ENCODE peak calls at places on chromosomes 2 and 18, in four cellular contexts. One of them, this sample, is unnamed.

GRCh38 chr2:223314831-223315230 is 262.8 kb downstream of the KCNE4 start:
- DNase-seq in SJSA1: no peak
- DNase-seq in body of pancreas: no peak
- DNase-seq in IMR-90: peak; percentile 26
- DNase-seq in this sample: no peak

GRCh38 chr2:197708331-197708730 is 3.2 kb downstream of the MARS2 start:
- DNase-seq in SJSA1: no peak
- DNase-seq in body of pancreas: no peak
- DNase-seq in IMR-90: peak; percentile 80
- DNase-seq in this sample: no peak

GRCh38 chr2:47422560-47422959 is 19.6 kb downstream of the MSH2 start:
- DNase-seq in SJSA1: peak; percentile 11
- DNase-seq in body of pancreas: no peak
- DNase-seq in IMR-90: peak; percentile 76
- DNase-seq in this sample: no peak

GRCh38 chr2:51084750-51085149 is 52.8 kb upstream of the NRXN1 start:
- DNase-seq in SJSA1: no peak
- DNase-seq in body of pancreas: no peak
- DNase-seq in IMR-90: peak; percentile 2
- DNase-seq in this sample: no peak

GRCh38 chr2:32721376-32721775 is 93.5 kb downstream of the TTC27 start:
- DNase-seq in SJSA1: no peak
- DNase-seq in body of pancreas: no peak
- DNase-seq in IMR-90: no peak
- DNase-seq in this sample: no peak

GRCh38 chr18:80252136-80252535 is 4.8 kb upstream of the PARD6G start:
- DNase-seq in SJSA1: peak; percentile 68
- DNase-seq in body of pancreas: no peak
- DNase-seq in IMR-90: peak; percentile 74
- DNase-seq in this sample: no peak

GRCh38 chr2:38176619-38177021 is 100.7 kb upstream of the CYP1B1 start:
- DNase-seq in SJSA1: peak; percentile 73
- DNase-seq in body of pancreas: no peak
- DNase-seq in IMR-90: peak; percentile 96
- DNase-seq in this sample: no peak

GRCh38 chr18:49521251-49521650 is 34.2 kb upstream of the C18orf32 start:
- DNase-seq in SJSA1: no peak
- DNase-seq in body of pancreas: no peak
- DNase-seq in IMR-90: no peak
- DNase-seq in this sample: no peak

GRCh38 chr2:20674974-20675679 is 8.2 kb downstream of the GDF7 start:
- DNase-seq in SJSA1: no peak
- DNase-seq in body of pancreas: no peak
- DNase-seq in IMR-90: peak; percentile 87
- DNase-seq in this sample: no peak

GRCh38 chr2:161033059-161033660 is 127.1 kb upstream of the TANK start:
- DNase-seq in SJSA1: no peak
- DNase-seq in body of pancreas: no peak
- DNase-seq in IMR-90: peak; percentile 57
- DNase-seq in this sample: no peak

GRCh38 chr18:12772111-12772510 is 69.3 kb downstream of the PSMG2 start:
- DNase-seq in SJSA1: no peak
- DNase-seq in body of pancreas: no peak
- DNase-seq in IMR-90: no peak
- DNase-seq in this sample: no peak

GRCh38 chr2:69932596-69932922 is 17.6 kb downstream of the MXD1 start:
- DNase-seq in SJSA1: no peak
- DNase-seq in body of pancreas: no peak
- DNase-seq in IMR-90: no peak
- DNase-seq in this sample: no peak
- H3K4me1 ChIP-seq in SJSA1: peaks cover 24% of the 10 kb centered on the region
- H3K4me1 ChIP-seq in body of pancreas: peaks cover 5% of the 10 kb centered on the region
- H3K4me1 ChIP-seq in IMR-90: peaks cover 11% of the 10 kb centered on the region
- H3K4me1 ChIP-seq in this sample: peaks cover 3% of the 10 kb centered on the region

GRCh38 chr2:224393145-224393544 is 8.8 kb downstream of the FAM124B start:
- DNase-seq in SJSA1: no peak
- DNase-seq in body of pancreas: no peak
- DNase-seq in IMR-90: no peak
- DNase-seq in this sample: no peak
- H3K4me1 ChIP-seq in SJSA1: no peaks in the 10 kb centered on the region
- H3K4me1 ChIP-seq in body of pancreas: no peaks in the 10 kb centered on the region
- H3K4me1 ChIP-seq in IMR-90: no peaks in the 10 kb centered on the region
- H3K4me1 ChIP-seq in this sample: no peaks in the 10 kb centered on the region

GRCh38 chr2:128284037-128284441 is 34.6 kb downstream of the HS6ST1 start:
- DNase-seq in SJSA1: no peak
- DNase-seq in body of pancreas: no peak
- DNase-seq in IMR-90: no peak
- DNase-seq in this sample: no peak
- H3K4me1 ChIP-seq in SJSA1: peaks cover 1% of the 10 kb centered on the region
- H3K4me1 ChIP-seq in body of pancreas: peaks cover 53% of the 10 kb centered on the region
- H3K4me1 ChIP-seq in IMR-90: peaks cover 22% of the 10 kb centered on the region
- H3K4me1 ChIP-seq in this sample: no peaks in the 10 kb centered on the region

GRCh38 chr2:85257359-85258193 is 70.2 kb downstream of the TGOLN2 start:
- DNase-seq in SJSA1: no peak
- DNase-seq in body of pancreas: no peak
- DNase-seq in IMR-90: peak; percentile 45
- DNase-seq in this sample: no peak

GRCh38 chr2:85254540-85255261 is 73.1 kb downstream of the TGOLN2 start:
- DNase-seq in SJSA1: no peak
- DNase-seq in body of pancreas: no peak
- DNase-seq in IMR-90: no peak
- DNase-seq in this sample: no peak

GRCh38 chr2:85255456-85255812 is 72.4 kb downstream of the TGOLN2 start:
- DNase-seq in SJSA1: no peak
- DNase-seq in body of pancreas: no peak
- DNase-seq in IMR-90: no peak
- DNase-seq in this sample: no peak

GRCh38 chr2:85253890-85254289 is 73.9 kb downstream of the TGOLN2 start:
- DNase-seq in SJSA1: no peak
- DNase-seq in body of pancreas: no peak
- DNase-seq in IMR-90: no peak
- DNase-seq in this sample: no peak

GRCh38 chr2:85255813-85256581 is 71.8 kb downstream of the TGOLN2 start:
- DNase-seq in SJSA1: peak; percentile 59
- DNase-seq in body of pancreas: peak; percentile 58
- DNase-seq in IMR-90: peak; percentile 80
- DNase-seq in this sample: no peak
- H3K4me1 ChIP-seq in SJSA1: peaks cover 51% of the 10 kb centered on the region
- H3K4me1 ChIP-seq in body of pancreas: peaks cover 22% of the 10 kb centered on the region
- H3K4me1 ChIP-seq in IMR-90: peaks cover 43% of the 10 kb centered on the region
- H3K4me1 ChIP-seq in this sample: no peaks in the 10 kb centered on the region

GRCh38 chr2:174337337-174338154 is 2.8 kb downstream of the SP9 start:
- DNase-seq in SJSA1: no peak
- DNase-seq in body of pancreas: no peak
- DNase-seq in IMR-90: no peak
- DNase-seq in this sample: no peak
- H3K4me1 ChIP-seq in SJSA1: peaks cover 17% of the 10 kb centered on the region
- H3K4me1 ChIP-seq in body of pancreas: peaks cover 66% of the 10 kb centered on the region
- H3K4me1 ChIP-seq in IMR-90: peaks cover 10% of the 10 kb centered on the region
- H3K4me1 ChIP-seq in this sample: peaks cover 51% of the 10 kb centered on the region

DNA sequence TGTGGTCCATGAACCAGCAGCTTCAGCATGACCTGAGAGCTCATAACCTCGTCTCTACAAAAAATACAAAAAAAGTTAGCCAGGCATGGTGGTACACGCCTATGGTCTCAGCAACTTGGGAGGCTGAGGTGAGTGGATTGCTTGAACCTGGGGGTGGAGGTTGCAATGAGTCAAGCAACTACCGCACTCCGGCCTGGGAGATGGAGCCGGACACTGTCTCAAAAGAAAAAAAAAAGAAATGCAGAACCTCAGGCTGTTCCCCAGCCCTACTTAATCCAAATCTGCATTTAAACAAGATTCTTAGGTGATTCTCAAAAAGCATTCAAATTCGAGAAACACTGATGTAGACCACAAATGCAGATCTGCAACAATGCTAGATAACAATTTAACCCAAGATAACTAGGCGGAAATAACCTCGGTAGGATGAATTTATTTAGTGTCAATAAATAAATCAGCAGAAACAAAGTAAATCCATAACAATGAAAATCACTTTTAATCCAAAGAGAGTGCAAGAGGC is 203.5 kb downstream of the SP3 start:
- DNase-seq in SJSA1: no peak
- DNase-seq in body of pancreas: no peak
- DNase-seq in IMR-90: no peak
- DNase-seq in this sample: no peak
- H3K4me1 ChIP-seq in SJSA1: no peaks in the 10 kb centered on the region
- H3K4me1 ChIP-seq in body of pancreas: peaks cover 6% of the 10 kb centered on the region
- H3K4me1 ChIP-seq in IMR-90: no peaks in the 10 kb centered on the region
- H3K4me1 ChIP-seq in this sample: no peaks in the 10 kb centered on the region

DNA sequence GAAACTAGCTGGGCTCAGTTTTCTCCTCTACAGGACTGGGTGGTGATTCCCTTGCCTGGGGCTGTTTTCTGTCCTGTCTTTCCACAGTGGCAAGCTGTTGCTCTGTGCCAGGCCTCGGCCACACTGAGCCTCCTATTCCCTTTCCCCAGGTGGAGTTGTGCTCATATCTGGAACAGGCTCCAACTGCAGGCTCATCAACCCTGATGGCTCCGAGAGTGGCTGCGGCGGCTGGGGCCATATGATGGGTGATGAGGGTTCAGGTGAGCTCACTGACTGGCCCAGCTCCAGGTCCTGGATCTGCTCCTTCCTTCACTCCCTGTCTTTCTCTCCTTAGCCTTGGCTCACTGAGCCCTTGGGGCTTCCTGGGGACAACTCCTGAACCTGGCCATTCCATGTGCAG is 4.0 kb downstream of the NAGK start:
- DNase-seq in SJSA1: no peak
- DNase-seq in body of pancreas: no peak
- DNase-seq in IMR-90: no peak
- DNase-seq in this sample: no peak
- H3K4me1 ChIP-seq in SJSA1: peaks cover 16% of the 10 kb centered on the region
- H3K4me1 ChIP-seq in body of pancreas: peaks cover 34% of the 10 kb centered on the region
- H3K4me1 ChIP-seq in IMR-90: peaks cover 13% of the 10 kb centered on the region
- H3K4me1 ChIP-seq in this sample: peaks cover 4% of the 10 kb centered on the region

GRCh38 chr18:46916551-46917107 is 678 bp downstream of the PIAS2 start:
- DNase-seq in SJSA1: peak; percentile 21
- DNase-seq in body of pancreas: peak; percentile 14
- DNase-seq in IMR-90: peak; percentile 36
- DNase-seq in this sample: peak; percentile 32

GRCh38 chr18:46920067-46920466 is 2.7 kb downstream of the KATNAL2 start:
- DNase-seq in SJSA1: no peak
- DNase-seq in body of pancreas: no peak
- DNase-seq in IMR-90: no peak
- DNase-seq in this sample: no peak

GRCh38 chr18:46915800-46916550 is 1.3 kb downstream of the PIAS2 start:
- DNase-seq in SJSA1: no peak
- DNase-seq in body of pancreas: no peak
- DNase-seq in IMR-90: peak; percentile 4
- DNase-seq in this sample: no peak

GRCh38 chr18:46917808-46918600 is 602 bp downstream of the KATNAL2 start:
- DNase-seq in SJSA1: no peak
- DNase-seq in body of pancreas: peak; percentile 19
- DNase-seq in IMR-90: peak; percentile 37
- DNase-seq in this sample: peak; percentile 61

GRCh38 chr18:46917108-46917807 is at the start of the genes KATNAL2 and PIAS2:
- DNase-seq in SJSA1: peak; percentile 65
- DNase-seq in body of pancreas: peak; percentile 80
- DNase-seq in IMR-90: peak; percentile 58
- DNase-seq in this sample: peak; percentile 83
- H3K4me1 ChIP-seq in SJSA1: peaks cover 14% of the 10 kb centered on the region
- H3K4me1 ChIP-seq in body of pancreas: peaks cover 19% of the 10 kb centered on the region
- H3K4me1 ChIP-seq in IMR-90: peaks cover 2% of the 10 kb centered on the region
- H3K4me1 ChIP-seq in this sample: no peaks in the 10 kb centered on the region

This sample was measured in colonic mucosa.